ENCODE peak calls at places on chromosomes 11 and 22, in five cellular contexts. W is kidney, Y is BE2C, C is EL, D is caudate nucleus. X is an unnamed sample.

GRCh38 chr11:128405693-128406364 is 181.5 kb downstream of the ETS1 start:
- DNase-seq in W (no peak), Y (no peak), C (no peak), D (no peak), X (no peak)

GRCh38 chr11:71209181-71209580 is 43.2 kb downstream of the SHANK2 start:
- DNase-seq in W (peak; percentile 35), Y (no peak), C (no peak), D (no peak), X (no peak)

GRCh38 chr11:121240650-121241299 is 51.8 kb upstream of the SC5D start:
- DNase-seq in W (no peak), Y (peak; percentile 24), C (no peak), D (no peak), X (no peak)

GRCh38 chr11:119942583-119943338 is 195.2 kb downstream of the TRIM29 start:
- DNase-seq in W (no peak), Y (no peak), C (peak; percentile 8), D (no peak), X (no peak)

GRCh38 chr11:71334191-71334590 is 81.8 kb upstream of the SHANK2 start:
- DNase-seq in W (peak; percentile 43), Y (no peak), C (no peak), D (no peak), X (no peak)

GRCh38 chr11:122850076-122850631 is 11.9 kb downstream of the CRTAM start:
- DNase-seq in W (no peak), Y (no peak), C (peak; percentile 66), D (no peak), X (peak; percentile 12)

GRCh38 chr11:61689164-61689496 is 8.9 kb downstream of the DAGLA start:
- DNase-seq in W (no peak), Y (no peak), C (no peak), D (no peak), X (no peak)

GRCh38 chr22:23012081-23012622 is 58.2 kb upstream of the GNAZ start:
- DNase-seq in W (no peak), Y (no peak), C (no peak), D (no peak), X (no peak)

GRCh38 chr11:61880454-61880853 is 10.9 kb downstream of the FADS3 start:
- DNase-seq in W (no peak), Y (no peak), C (no peak), D (no peak), X (no peak)

GRCh38 chr22:28027453-28028448 is 108.7 kb upstream of the PITPNB start:
- DNase-seq in W (no peak), Y (peak; percentile 88), C (no peak), D (no peak), X (no peak)

GRCh38 chr22:27804683-27805297 is 3.2 kb upstream of the MN1 start:
- DNase-seq in W (peak; percentile 83), Y (peak; percentile 77), C (peak; percentile 59), D (peak; percentile 77), X (peak; percentile 54)

GRCh38 chr11:31972623-31973022 is 118.3 kb upstream of the RCN1 start:
- DNase-seq in W (no peak), Y (no peak), C (no peak), D (no peak), X (no peak)

GRCh38 chr11:109423114-109423859 is 1.3 kb downstream of the C11orf87 start:
- DNase-seq in W (peak; percentile 61), Y (peak; percentile 22), C (peak; percentile 54), D (no peak), X (no peak)

GRCh38 chr22:44194569-44194968 is 13.8 kb downstream of the PARVG start:
- DNase-seq in W (no peak), Y (no peak), C (no peak), D (no peak), X (no peak)

GRCh38 chr22:19912236-19912999 is 29.2 kb upstream of the COMT start:
- DNase-seq in W (no peak), Y (no peak), C (no peak), D (no peak), X (no peak)

GRCh38 chr11:16978021-16978370 is 36.2 kb downstream of the PLEKHA7 start:
- DNase-seq in W (no peak), Y (no peak), C (no peak), D (no peak), X (no peak)

GRCh38 chr11:1476946-1477736 is 9.4 kb downstream of the MOB2 start:
- DNase-seq in W (no peak), Y (no peak), C (no peak), D (no peak), X (no peak)

GRCh38 chr22:22467112-22467511 is 41.4 kb downstream of the ZNF280B start:
- DNase-seq in W (no peak), Y (no peak), C (no peak), D (no peak), X (no peak)

GRCh38 chr22:46027219-46028068 is 50.5 kb upstream of the WNT7B start:
- DNase-seq in W (peak; percentile 91), Y (no peak), C (no peak), D (peak; percentile 82), X (no peak)

GRCh38 chr22:23398701-23399366 is 181.3 kb downstream of the IGLL1 start:
- DNase-seq in W (no peak), Y (no peak), C (no peak), D (no peak), X (no peak)

GRCh38 chr22:39943366-39943765 is 16.8 kb upstream of the TMA7B start:
- DNase-seq in W (no peak), Y (peak; percentile 30), C (no peak), D (no peak), X (no peak)

GRCh38 chr22:38271927-38272372 is 860 bp downstream of the TMEM184B start:
- DNase-seq in W (no peak), Y (no peak), C (no peak), D (no peak), X (no peak)

GRCh38 chr11:19905280-19905853 is 192.7 kb downstream of the NAV2 start:
- DNase-seq in W (no peak), Y (no peak), C (peak; percentile 48), D (no peak), X (no peak)

GRCh38 chr22:48899523-48900326 is 927.9 kb downstream of the BRD1 start:
- DNase-seq in W (no peak), Y (no peak), C (no peak), D (no peak), X (no peak)

GRCh38 chr22:29524440-29525191 is 28.9 kb downstream of the THOC5 start:
- DNase-seq in W (no peak), Y (peak; percentile 61), C (peak; percentile 40), D (no peak), X (no peak)

GRCh38 chr22:31538815-31539214 is 42.5 kb downstream of the SFI1 start:
- DNase-seq in W (no peak), Y (no peak), C (no peak), D (no peak), X (no peak)